ENCODE peak calls at places on chromosome 7, in nine cellular contexts. X is NCI-H345; D is HT1080; O is T-helper 2 cell; Z is central memory CD4-positive, alpha-beta T cell; B is NCI-H1105 treated with DMSO at 0.1 percent for 48 hours; U is hypothalamus; L is ovary; J is right cardiac atrium. C is an unnamed sample.

GRCh38 chr7:112414855-112415490 is 35.3 kb upstream of the IFRD1 start:
- DNase-seq in B (peak; percentile 65), X (peak; percentile 31), Z (no peak), O (no peak), U (no peak), J (no peak), D (peak; percentile 63), L (no peak), C (peak; percentile 52)

GRCh38 chr7:137403282-137403681 is 59.7 kb upstream of the PTN start:
- DNase-seq in B (no peak), Z (no peak), L (no peak), O (no peak), J (no peak), X (no peak), D (no peak), U (no peak), C (no peak)

GRCh38 chr7:124246262-124246863 is 213.5 kb upstream of the TMEM229A start:
- DNase-seq in B (no peak), Z (no peak), J (no peak), X (no peak), O (no peak), U (no peak), D (peak; percentile 60), L (no peak), C (no peak)

GRCh38 chr7:33336820-33337219 is 207.5 kb downstream of the BBS9 start:
- DNase-seq in D (no peak), L (no peak), J (no peak), U (no peak), X (no peak), Z (no peak), B (no peak), O (no peak), C (no peak)

GRCh38 chr7:142568430-142569097 is 180.7 kb upstream of the PRSS1 start:
- DNase-seq in Z (no peak), O (no peak), L (no peak), U (no peak), D (peak; percentile 88), J (no peak), B (no peak), X (no peak), C (no peak)

GRCh38 chr7:6178273-6179029 is 94.0 kb downstream of the CYTH3 start:
- DNase-seq in U (no peak), L (no peak), D (no peak), X (no peak), Z (no peak), J (peak; percentile 77), O (no peak), B (no peak), C (no peak)

GRCh38 chr7:665751-666453 is 60.6 kb upstream of the DNAAF5 start:
- DNase-seq in J (peak; percentile 88), O (no peak), Z (no peak), X (no peak), B (no peak), U (no peak), L (peak; percentile 59), D (no peak), C (no peak)

GRCh38 chr7:107506683-107507339 is 37.0 kb downstream of the GPR22 start:
- DNase-seq in X (peak; percentile 65), L (no peak), O (no peak), Z (no peak), B (no peak), U (no peak), J (peak; percentile 72), D (peak; percentile 30), C (no peak)

GRCh38 chr7:141045126-141045841 is 28.6 kb upstream of the TMEM178B start:
- DNase-seq in L (no peak), U (no peak), D (no peak), X (no peak), B (no peak), O (no peak), J (no peak), Z (no peak), C (no peak)

GRCh38 chr7:149854611-149855367 is 16.6 kb downstream of the ZNF862 start:
- DNase-seq in D (peak; percentile 40), Z (no peak), J (peak; percentile 88), B (peak; percentile 92), O (peak; percentile 43), U (no peak), X (peak; percentile 95), L (peak; percentile 62), C (peak; percentile 91)

GRCh38 chr7:39356531-39356930 is 209.7 kb upstream of the YAE1 start:
- DNase-seq in D (no peak), J (no peak), X (no peak), Z (no peak), U (no peak), B (no peak), L (no peak), O (no peak), C (no peak)

GRCh38 chr7:103902917-103903316 is 86.5 kb downstream of the RELN start:
- DNase-seq in L (no peak), B (no peak), U (no peak), D (no peak), O (no peak), Z (no peak), X (no peak), J (no peak), C (no peak)

GRCh38 chr7:77202544-77202976 is 2.9 kb upstream of the FGL2 start:
- DNase-seq in U (no peak), X (no peak), B (no peak), Z (no peak), D (no peak), O (peak; percentile 49), L (no peak), J (no peak), C (no peak)

GRCh38 chr7:36599645-36600313 is 124.5 kb downstream of the AOAH start:
- DNase-seq in B (no peak), J (no peak), O (no peak), U (no peak), X (no peak), L (no peak), D (no peak), Z (no peak), C (no peak)

GRCh38 chr7:142671506-142671905 is 77.8 kb upstream of the PRSS1 start:
- DNase-seq in D (no peak), B (no peak), L (no peak), Z (no peak), U (no peak), O (no peak), X (no peak), J (no peak), C (no peak)

GRCh38 chr7:151632750-151633515 is 113.2 kb upstream of the RHEB start:
- DNase-seq in L (peak; percentile 36), U (no peak), B (no peak), Z (peak; percentile 69), J (peak; percentile 83), D (no peak), X (no peak), O (peak; percentile 92), C (no peak)

GRCh38 chr7:158141221-158141582 is 446.4 kb downstream of the PTPRN2 start:
- DNase-seq in O (no peak), L (no peak), U (no peak), X (no peak), B (no peak), J (no peak), Z (no peak), D (no peak), C (no peak)

GRCh38 chr7:139842414-139843210 is 13.5 kb downstream of the TBXAS1 start:
- DNase-seq in Z (no peak), B (no peak), D (peak; percentile 8), U (no peak), J (no peak), X (no peak), O (no peak), L (no peak), C (no peak)

GRCh38 chr7:51141451-51141971 is 175.1 kb downstream of the COBL start:
- DNase-seq in D (no peak), O (peak; percentile 79), U (no peak), Z (no peak), J (no peak), B (peak; percentile 20), L (no peak), X (peak; percentile 28), C (peak; percentile 10)

GRCh38 chr7:108239501-108240225 is 109.5 kb upstream of the LAMB4 start:
- DNase-seq in J (no peak), L (no peak), B (peak; percentile 82), O (no peak), X (peak; percentile 80), Z (no peak), D (no peak), U (no peak), C (peak; percentile 87)

GRCh38 chr7:105748701-105749100 is 127.7 kb downstream of the ATXN7L1 start:
- DNase-seq in U (no peak), X (no peak), B (no peak), D (no peak), Z (no peak), L (no peak), J (no peak), O (no peak), C (no peak)

GRCh38 chr7:116598278-116598677 is 73.4 kb downstream of the CAV1 start:
- DNase-seq in X (no peak), Z (no peak), L (no peak), O (no peak), B (no peak), J (no peak), D (no peak), U (no peak), C (no peak)

GRCh38 chr7:43130347-43130746 is 17.9 kb downstream of the HECW1 start:
- DNase-seq in D (no peak), X (no peak), L (no peak), J (no peak), U (no peak), O (no peak), B (no peak), Z (no peak), C (no peak)

GRCh38 chr7:14748461-14748860 is 154.1 kb downstream of the DGKB start:
- DNase-seq in Z (no peak), J (no peak), B (no peak), U (no peak), X (no peak), D (peak; percentile 93), L (no peak), O (no peak), C (no peak)

C was measured in NCI-H1092.